ENCODE peak calls at places on chromosomes 7 and 10, in four cellular contexts. S is CD8-positive, alpha-beta T cell; V is type B pancreatic cell; Q is heart left ventricle. N is an unnamed sample.

GRCh38 chr10:96089116-96089515 is 41.0 kb upstream of the ZNF518A start:
- DNase-seq in S (no peak), V (no peak), Q (no peak), N (no peak)

GRCh38 chr7:1100386-1100785 is 12.5 kb downstream of the GPER1 start:
- DNase-seq in S (no peak), V (no peak), Q (no peak), N (no peak)

GRCh38 chr7:138154646-138155045 is 78.4 kb downstream of the AKR1D1 start:
- DNase-seq in S (no peak), V (no peak), Q (no peak), N (no peak)

GRCh38 chr7:44220732-44221131 is 20.0 kb downstream of the YKT6 start:
- DNase-seq in S (no peak), V (no peak), Q (peak; percentile 14), N (no peak)

GRCh38 chr10:97718659-97719142 is 5.2 kb downstream of the MARVELD1 start:
- DNase-seq in S (no peak), V (no peak), Q (no peak), N (peak; percentile 52)

GRCh38 chr7:106848851-106849442 is 16.1 kb upstream of the PIK3CG start:
- DNase-seq in S (no peak), V (no peak), Q (no peak), N (no peak)

GRCh38 chr10:20105236-20105635 is 289.0 kb downstream of the PLXDC2 start:
- DNase-seq in S (no peak), V (no peak), Q (no peak), N (no peak)

GRCh38 chr7:2689951-2690705 is 2.1 kb downstream of the AMZ1 start:
- DNase-seq in S (no peak), V (no peak), Q (no peak), N (no peak)

GRCh38 chr10:33336606-33337334 is 2.3 kb upstream of the NRP1 start:
- DNase-seq in S (no peak), V (peak; percentile 77), Q (peak; percentile 82), N (peak; percentile 26)

GRCh38 chr7:132500727-132501410 is 75.4 kb downstream of the PLXNA4 start:
- DNase-seq in S (no peak), V (no peak), Q (peak; percentile 82), N (no peak)
- TF ChIP-seq CTCF in S (no peak), V (peak; percentile 27), Q (peak; percentile 60), N (no peak)

GRCh38 chr7:89618269-89618668 is 536.0 kb upstream of the STEAP1 start:
- DNase-seq in S (no peak), V (no peak), Q (no peak), N (no peak)
- TF ChIP-seq CTCF in S (no peak), V (peak; percentile 22), Q (no peak), N (no peak)

GRCh38 chr7:121985476-121985875 is 112.5 kb downstream of the PTPRZ1 start:
- DNase-seq in S (no peak), V (no peak), Q (no peak), N (no peak)
- TF ChIP-seq CTCF in S (no peak), V (no peak), Q (no peak), N (no peak)

GRCh38 chr7:66119502-66119901 is 4.9 kb downstream of the CRCP start:
- DNase-seq in S (no peak), V (no peak), Q (no peak), N (no peak)

GRCh38 chr7:66118603-66119002 is 4.0 kb downstream of the CRCP start:
- DNase-seq in S (no peak), V (no peak), Q (no peak), N (no peak)

GRCh38 chr7:66110861-66111260 is 3.8 kb upstream of the CRCP start:
- DNase-seq in S (no peak), V (no peak), Q (no peak), N (no peak)

GRCh38 chr7:66114743-66115727 is at the start of gene CRCP:
- DNase-seq in S (peak; percentile 76), V (peak; percentile 83), Q (peak; percentile 89), N (peak; percentile 78)
- TF ChIP-seq CTCF in S (no peak), V (peak; percentile 27), Q (peak; percentile 40), N (no peak)

GRCh38 chr7:152105205-152105604 is 79.7 kb downstream of the GALNT11 start:
- DNase-seq in S (no peak), V (no peak), Q (no peak), N (no peak)

GRCh38 chr7:152106990-152107389 is 81.5 kb downstream of the GALNT11 start:
- DNase-seq in S (no peak), V (no peak), Q (no peak), N (no peak)

GRCh38 chr7:152112829-152113228 is 87.4 kb downstream of the GALNT11 start:
- DNase-seq in S (no peak), V (no peak), Q (no peak), N (no peak)

GRCh38 chr7:152107945-152108344 is 82.5 kb downstream of the GALNT11 start:
- DNase-seq in S (no peak), V (no peak), Q (no peak), N (no peak)

GRCh38 chr7:152108359-152108758 is 82.9 kb downstream of the GALNT11 start:
- DNase-seq in S (no peak), V (no peak), Q (no peak), N (no peak)
- TF ChIP-seq CTCF in S (no peak), V (no peak), Q (peak; percentile 24), N (no peak)

DNA sequence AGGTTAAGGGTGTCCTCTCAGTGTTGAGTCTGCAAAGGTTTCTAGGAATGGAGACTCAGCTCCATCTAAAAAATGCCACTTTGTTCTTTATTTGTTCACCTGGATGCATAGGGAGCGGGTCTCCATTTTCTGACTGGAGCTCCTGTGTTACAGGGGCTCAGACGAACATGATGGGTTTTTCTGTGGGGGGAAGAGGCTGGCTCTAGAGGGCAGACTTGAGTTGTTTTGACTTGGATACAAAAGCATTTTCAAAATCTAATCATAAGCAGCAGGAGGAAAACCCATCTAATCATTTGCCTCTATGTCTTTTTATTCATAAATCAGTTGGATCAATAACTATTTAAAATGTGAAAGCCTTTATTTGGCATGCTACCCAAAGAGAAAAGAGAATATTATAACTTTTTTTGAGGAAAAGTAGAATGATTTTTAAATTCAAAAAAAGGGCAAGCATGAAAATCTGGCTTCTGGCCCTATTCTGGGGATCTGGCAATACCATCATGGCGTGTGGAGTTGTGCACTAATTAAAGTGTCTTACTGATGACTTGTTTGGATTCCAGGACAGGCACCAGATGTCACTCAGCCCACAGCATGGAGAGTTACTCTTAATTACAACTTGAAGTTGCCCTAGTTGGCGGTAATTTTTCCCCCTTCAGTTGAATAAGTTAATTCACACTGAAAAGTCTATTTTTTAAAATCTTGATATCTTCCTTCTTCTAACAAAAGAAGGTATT is 594.9 kb downstream of the REEP3 start:
- DNase-seq in S (no peak), V (no peak), Q (no peak), N (peak; percentile 25)
- TF ChIP-seq CTCF in S (no peak), V (peak; percentile 72), Q (peak; percentile 55), N (peak; percentile 49)

DNA sequence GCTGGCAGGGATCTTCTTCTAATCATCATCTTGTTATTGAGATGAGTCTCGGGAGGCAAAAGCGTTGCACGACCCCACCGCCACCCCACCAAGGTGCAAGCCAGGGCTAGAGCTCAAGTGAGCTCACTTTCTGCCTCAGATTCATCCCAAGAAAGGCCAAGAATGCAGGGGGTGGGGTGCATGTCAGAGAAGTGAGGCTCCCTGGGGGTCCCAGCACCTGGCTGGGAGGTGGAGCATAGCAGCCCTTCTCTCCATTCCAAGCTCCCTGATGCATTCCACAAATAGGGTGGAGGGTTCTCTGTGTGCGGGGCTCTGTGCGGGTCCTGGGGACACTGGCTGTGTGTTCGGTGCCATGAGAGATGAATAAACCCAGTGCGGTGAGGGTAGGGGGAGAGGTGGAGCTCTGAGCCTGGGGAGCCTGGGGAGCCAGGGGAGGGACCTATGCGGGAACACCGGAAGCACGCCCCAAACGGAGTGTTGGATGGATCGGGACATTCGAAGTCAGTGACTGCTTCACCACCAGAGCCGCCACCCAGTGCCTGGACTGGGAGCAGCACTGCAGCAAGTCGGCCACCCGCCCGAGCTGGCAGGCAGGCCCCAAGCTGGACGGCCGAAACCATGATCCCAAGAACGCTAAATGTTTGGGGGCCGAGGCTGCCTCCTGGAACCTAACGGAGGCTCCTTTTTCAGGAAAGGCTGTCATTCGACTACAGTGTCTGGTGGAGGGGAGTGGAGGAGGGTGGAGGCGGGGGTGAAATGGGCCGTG is 17.9 kb upstream of the HMX3 start:
- DNase-seq in S (no peak), V (no peak), Q (no peak), N (no peak)
- TF ChIP-seq CTCF in S (no peak), V (no peak), Q (no peak), N (no peak)

DNA sequence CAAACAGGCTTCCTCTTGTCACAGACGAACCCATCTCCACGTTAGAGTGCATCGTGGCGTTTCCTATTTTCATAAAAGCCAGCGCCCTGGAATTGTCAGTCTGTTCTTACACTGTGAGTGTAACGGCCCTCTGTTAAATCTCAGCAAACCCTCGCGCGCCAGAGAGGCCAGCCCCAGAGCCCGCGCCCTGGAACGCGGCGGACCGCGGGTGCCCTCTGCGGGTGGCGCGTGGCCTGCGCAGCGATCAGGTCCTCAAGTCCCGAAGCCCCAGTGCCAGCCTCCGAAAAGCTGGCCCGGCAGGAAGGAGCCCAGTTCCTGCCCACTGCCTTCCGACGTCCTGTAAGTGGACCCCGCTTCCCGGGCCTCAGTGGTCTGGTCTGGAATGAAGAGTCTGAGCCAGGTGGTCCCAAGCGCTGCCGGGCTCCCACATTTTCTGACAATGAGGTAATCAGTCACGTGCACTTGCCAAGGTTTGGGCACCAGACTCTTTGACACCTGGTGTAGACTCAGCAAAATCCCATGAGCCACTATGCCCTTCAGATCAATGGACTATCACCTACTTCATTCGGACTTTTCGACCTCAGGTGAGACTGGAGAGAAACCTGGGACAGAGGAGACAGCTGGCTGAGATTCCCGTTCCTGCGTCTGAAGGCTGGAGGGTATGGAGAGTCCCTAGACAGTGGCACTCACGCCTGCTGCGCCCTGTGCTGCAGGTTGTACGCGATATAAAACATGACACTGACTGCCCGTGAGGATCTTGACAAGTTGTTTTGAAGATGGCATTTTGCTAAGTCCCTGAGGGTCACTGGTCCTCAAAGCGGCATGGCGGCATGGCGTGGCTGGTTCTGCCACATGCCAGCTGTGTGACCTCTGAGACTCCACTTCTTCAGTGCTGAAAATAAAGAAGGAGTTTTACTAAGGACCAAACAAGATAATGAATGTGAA is 109.4 kb upstream of the LANCL2 start:
- DNase-seq in S (peak; percentile 57), V (peak; percentile 88), Q (peak; percentile 79), N (peak; percentile 44)
- TF ChIP-seq CTCF in S (no peak), V (peak; percentile 81), Q (peak; percentile 93), N (peak; percentile 60)

GRCh38 chr7:132248841-132249590 is 327.3 kb downstream of the PLXNA4 start:
- DNase-seq in S (no peak), V (no peak), Q (no peak), N (no peak)

GRCh38 chr7:132247995-132248618 is 328.2 kb downstream of the PLXNA4 start:
- DNase-seq in S (no peak), V (no peak), Q (no peak), N (no peak)

GRCh38 chr7:132251327-132251659 is 325.0 kb downstream of the PLXNA4 start:
- DNase-seq in S (no peak), V (no peak), Q (peak; percentile 78), N (no peak)

GRCh38 chr7:132250480-132251326 is 325.6 kb downstream of the PLXNA4 start:
- DNase-seq in S (no peak), V (no peak), Q (no peak), N (no peak)

DNA sequence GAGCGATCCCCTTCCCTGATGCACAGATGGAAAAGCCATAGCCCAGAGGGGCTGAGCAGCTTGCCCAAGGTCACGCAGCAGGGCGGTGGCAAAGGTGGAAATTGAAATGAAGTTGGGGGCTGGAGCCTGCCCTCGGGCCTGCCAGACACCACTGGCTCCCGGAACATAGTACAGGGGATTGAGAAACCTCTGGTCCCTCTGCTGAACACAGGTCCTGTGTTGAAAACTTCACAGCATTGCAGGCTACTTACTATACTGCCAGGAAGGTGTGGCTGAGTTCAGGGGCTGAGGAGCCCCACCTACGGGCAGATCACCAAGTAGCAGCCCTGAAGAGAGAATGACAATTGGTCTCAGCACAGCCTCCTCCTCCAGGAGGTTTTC is 326.7 kb downstream of the PLXNA4 start:
- DNase-seq in S (no peak), V (no peak), Q (no peak), N (no peak)
- TF ChIP-seq CTCF in S (no peak), V (peak; percentile 54), Q (peak; percentile 30), N (peak; percentile 39)

N was measured in D721Med.